ENCODE peak calls at places on chromosomes 12 and 14, in five cellular contexts. B is neuronal stem cell, G is IMR-90, U is mesenchymal stem cell, Z is H1. H is an unnamed sample.
A peak's percentile ranks its signal among the peaks of the same experiment; 100 is the strongest.

GRCh38 chr14:78764645-78765044 is 594.5 kb downstream of the NRXN3 start:
- DNase-seq in U (no peak), G (no peak), Z (no peak), B (no peak), H (no peak)

GRCh38 chr12:52005903-52006703 is 643 bp upstream of the TAMALIN start:
- DNase-seq in B (no peak), Z (no peak), G (no peak), U (peak; percentile 72), H (peak; percentile 72)

GRCh38 chr12:98126637-98127335 is 388.6 kb upstream of the TMPO start:
- DNase-seq in B (no peak), Z (no peak), G (no peak), U (no peak), H (no peak)

GRCh38 chr12:92121826-92122225 is 23.8 kb downstream of the BTG1 start:
- DNase-seq in G (no peak), U (no peak), B (no peak), Z (no peak), H (no peak)

GRCh38 chr12:60594035-60594711 is 998.3 kb downstream of the SLC16A7 start:
- DNase-seq in U (no peak), B (no peak), G (no peak), Z (no peak), H (no peak)

GRCh38 chr12:87596636-87597035 is 432.6 kb downstream of the C12orf50 start:
- DNase-seq in G (no peak), Z (no peak), B (no peak), U (no peak), H (no peak)

GRCh38 chr12:127355061-127355820 is 911.7 kb upstream of the TMEM132C start:
- DNase-seq in Z (no peak), U (no peak), B (no peak), G (no peak), H (peak; percentile 61)

GRCh38 chr12:31369712-31370521 is 44.0 kb upstream of the SINHCAF start:
- DNase-seq in U (peak; percentile 50), B (peak; percentile 32), G (peak; percentile 51), Z (no peak), H (peak; percentile 76)

GRCh38 chr12:66900616-66901015 is 221.7 kb upstream of the GRIP1 start:
- DNase-seq in Z (no peak), B (no peak), G (no peak), U (no peak), H (no peak)

GRCh38 chr14:32230181-32230580 is 27.1 kb upstream of the RNU6-8 start:
- DNase-seq in G (peak; percentile 33), B (no peak), Z (no peak), U (peak; percentile 32), H (no peak)

GRCh38 chr14:76053576-76054369 is 68.2 kb downstream of the IFT43 start:
- DNase-seq in B (no peak), U (no peak), Z (no peak), G (no peak), H (no peak)

GRCh38 chr12:25877446-25877845 is 81.0 kb upstream of the RASSF8 start:
- DNase-seq in Z (no peak), U (no peak), B (no peak), G (no peak), H (no peak)

GRCh38 chr12:94553130-94553519 is 93.5 kb upstream of the CEP83 start:
- DNase-seq in U (peak; percentile 46), B (no peak), Z (no peak), G (peak; percentile 43), H (no peak)

GRCh38 chr14:42028607-42029006 is 421.9 kb downstream of the LRFN5 start:
- DNase-seq in U (no peak), Z (no peak), G (no peak), B (no peak), H (no peak)

GRCh38 chr12:52316290-52316689 is 4.9 kb downstream of the KRT83 start:
- DNase-seq in U (no peak), G (no peak), Z (no peak), B (no peak), H (peak; percentile 20)

GRCh38 chr14:100552524-100553125 is 34.6 kb downstream of the BEGAIN start:
- DNase-seq in U (no peak), G (no peak), B (no peak), Z (no peak), H (no peak)

GRCh38 chr14:102241147-102241546 is 63.8 kb downstream of the MOK start:
- DNase-seq in U (no peak), G (no peak), Z (no peak), B (no peak), H (no peak)

GRCh38 chr14:101503431-101504095 is 57.7 kb upstream of the DIO3 start:
- DNase-seq in B (no peak), Z (no peak), G (no peak), U (no peak), H (peak; percentile 19)

GRCh38 chr12:59158066-59158465 is 237.8 kb upstream of the LRIG3 start:
- DNase-seq in Z (no peak), G (no peak), B (no peak), U (no peak), H (no peak)

GRCh38 chr14:99609245-99610117 is 5.5 kb upstream of the CCDC85C start:
- DNase-seq in B (no peak), Z (no peak), G (peak; percentile 33), U (no peak), H (no peak)

GRCh38 chr12:66668311-66668710 is 10.6 kb downstream of the GRIP1 start:
- DNase-seq in Z (no peak), B (no peak), U (no peak), G (no peak), H (no peak)

GRCh38 chr12:87960557-87960956 is 68.6 kb downstream of the C12orf50 start:
- DNase-seq in Z (no peak), U (no peak), G (no peak), B (no peak), H (no peak)

GRCh38 chr14:68574461-68574860 is 218.4 kb downstream of the ZFP36L1 start:
- DNase-seq in G (no peak), B (no peak), Z (no peak), U (no peak), H (no peak)

GRCh38 chr12:1881301-1881700 is 37.2 kb downstream of the CACNA2D4 start:
- DNase-seq in U (no peak), Z (no peak), B (no peak), G (no peak), H (peak; percentile 18)

GRCh38 chr12:119949145-119949544 is 39.9 kb upstream of the BICDL1 start:
- DNase-seq in B (no peak), Z (no peak), G (no peak), U (no peak), H (no peak)

GRCh38 chr14:92670177-92670576 is 78.2 kb downstream of the LGMN start:
- DNase-seq in G (peak; percentile 86), U (no peak), Z (no peak), B (no peak), H (no peak)

GRCh38 chr12:110270125-110270962 is 10.7 kb upstream of the ATP2A2 start:
- DNase-seq in U (peak; percentile 82), G (peak; percentile 73), Z (no peak), B (no peak), H (no peak)

GRCh38 chr12:89999699-90000505 is 291.3 kb upstream of the ATP2B1 start:
- DNase-seq in U (peak; percentile 18), B (no peak), G (peak; percentile 65), Z (no peak), H (no peak)

GRCh38 chr14:87250992-87251391 is 742.0 kb downstream of the GALC start:
- DNase-seq in G (no peak), U (no peak), B (no peak), Z (no peak), H (no peak)

DNA sequence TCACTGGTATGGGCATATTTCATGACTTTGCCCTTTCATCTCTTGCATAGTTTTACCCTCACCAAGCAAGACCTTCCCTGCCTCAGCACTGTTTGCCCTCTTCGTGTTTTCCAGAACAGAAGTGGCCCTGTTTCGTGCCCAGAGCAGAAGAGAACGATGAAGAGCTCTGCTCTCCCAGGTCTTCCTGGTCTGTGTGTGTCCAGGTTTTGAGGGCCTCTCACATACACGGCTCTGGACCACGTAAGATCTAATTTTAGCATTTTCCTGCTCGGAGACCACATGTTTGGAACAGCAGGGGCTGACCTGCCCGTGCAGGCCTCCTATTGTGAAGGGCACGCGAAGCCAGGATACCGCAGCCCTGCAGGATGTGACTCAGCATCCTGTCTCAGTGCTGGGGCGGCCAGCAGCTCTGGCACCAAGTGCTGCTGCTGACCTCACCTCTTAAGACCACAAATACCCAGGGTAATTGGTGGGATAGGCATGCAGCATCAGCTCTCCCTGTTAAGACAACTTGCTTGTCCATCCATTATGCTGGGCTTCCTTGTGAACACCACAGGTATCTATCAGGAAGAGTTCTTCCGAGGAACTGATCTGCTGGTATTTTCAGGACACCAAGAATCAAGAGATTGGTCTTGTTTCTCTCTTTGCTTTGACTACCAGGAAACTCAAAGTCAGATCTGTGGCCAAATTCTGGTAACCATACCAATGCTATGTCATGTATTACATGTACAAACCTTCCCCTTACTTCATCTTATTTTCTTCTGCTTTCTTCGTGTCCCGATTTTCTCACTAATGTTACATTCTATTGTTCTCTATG is 19.0 kb downstream of the SSH1 start:
- DNase-seq in Z (peak; percentile 73), U (peak; percentile 100), B (no peak), G (peak; percentile 100), H (peak; percentile 96)
- H2BK5ac ChIP-seq in Z (peak overlapping the region; percentile 94), U (no peak overlapping the region), B (no peak overlapping the region), G (peak overlapping the region; percentile 98), H (peak overlapping the region; percentile 32)

GRCh38 chr12:105740337-105740736 is 398.4 kb downstream of the NUAK1 start:
- DNase-seq in U (no peak), Z (no peak), B (peak; percentile 42), G (no peak), H (no peak)

GRCh38 chr12:105741786-105742566 is 396.8 kb downstream of the NUAK1 start:
- DNase-seq in Z (no peak), G (peak; percentile 83), B (no peak), U (peak; percentile 72), H (no peak)

GRCh38 chr12:105744659-105745058 is 394.1 kb downstream of the NUAK1 start:
- DNase-seq in B (no peak), Z (no peak), G (no peak), U (no peak), H (peak; percentile 42)

GRCh38 chr12:105740970-105741725 is 397.6 kb downstream of the NUAK1 start:
- DNase-seq in U (peak; percentile 5), Z (no peak), B (no peak), G (peak; percentile 30), H (no peak)

DNA sequence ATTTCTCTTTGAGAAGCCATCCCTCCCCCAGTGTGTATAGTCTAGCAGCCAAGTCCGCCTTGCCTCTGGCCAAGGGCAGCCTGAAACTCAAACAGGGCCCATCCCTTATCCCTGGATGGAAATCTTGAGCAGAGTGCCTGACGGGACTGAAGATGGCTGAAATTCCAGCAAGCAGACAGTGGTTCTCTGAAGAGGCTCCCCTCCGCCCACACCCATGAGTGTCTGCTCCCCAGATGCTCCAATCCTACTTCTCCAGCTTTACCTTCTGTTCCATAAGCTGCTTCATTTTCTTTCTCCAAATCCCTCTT is 396.2 kb downstream of the NUAK1 start:
- DNase-seq in G (no peak), B (no peak), Z (no peak), U (no peak), H (no peak)
- H3K14ac ChIP-seq in G (no peak overlapping the region), B (no peak overlapping the region), Z (no peak overlapping the region), U (no peak overlapping the region), H (no peak overlapping the region)

GRCh38 chr14:74348241-74348734 is at the start of gene VRTN:
- DNase-seq in B (no peak), U (no peak), G (no peak), Z (peak; percentile 46), H (peak; percentile 66)
- H2BK5ac ChIP-seq in B (peak within 1 kb of the TSS; percentile 45), U (no peak within 1 kb of the TSS), G (no peak within 1 kb of the TSS), Z (peak within 1 kb of the TSS; percentile 97), H (no peak within 1 kb of the TSS)

GRCh38 chr12:532908-533565 is 73.3 kb downstream of the B4GALNT3 start:
- DNase-seq in Z (no peak), G (peak; percentile 64), U (peak; percentile 92), B (no peak), H (no peak)
- H3K14ac ChIP-seq in Z (no peak overlapping the region), G (no peak overlapping the region), U (no peak overlapping the region), B (no peak overlapping the region), H (no peak overlapping the region)